ENCODE peak calls at places on chromosomes 13 and 19, in five cellular contexts. I, U, O, H and C are unnamed samples.

GRCh38 chr19:14433454-14434156 is 499 bp downstream of the PKN1 start:
- DNase-seq in I (peak), U (no peak), O (peak), H (no peak), C (no peak)

GRCh38 chr13:90445179-90445578 is 902.3 kb upstream of the MIR17HG start:
- DNase-seq in I (peak), U (no peak), O (no peak), H (no peak), C (peak)

GRCh38 chr19:9971341-9971897 is 35.1 kb upstream of the OLFM2 start:
- DNase-seq in I (no peak), U (no peak), O (no peak), H (no peak), C (no peak)

GRCh38 chr13:66926200-66926850 is 303.8 kb downstream of the PCDH9 start:
- DNase-seq in I (no peak), U (no peak), O (no peak), H (no peak), C (no peak)

GRCh38 chr13:51549050-51549449 is 35.2 kb upstream of the WDFY2 start:
- DNase-seq in I (peak), U (no peak), O (no peak), H (no peak), C (no peak)

GRCh38 chr19:56350416-56351045 is 35.9 kb upstream of the ZSCAN5A start:
- DNase-seq in I (peak), U (no peak), O (no peak), H (peak), C (peak)

GRCh38 chr13:81171065-81171647 is 830.2 kb upstream of the SPRY2 start:
- DNase-seq in I (no peak), U (no peak), O (peak), H (no peak), C (peak)

GRCh38 chr13:101773062-101773461 is 320.6 kb downstream of the ITGBL1 start:
- DNase-seq in I (peak), U (no peak), O (no peak), H (no peak), C (no peak)

GRCh38 chr19:49913720-49914119 is 15.3 kb upstream of the ATF5 start:
- DNase-seq in I (no peak), U (no peak), O (no peak), H (no peak), C (no peak)

GRCh38 chr13:24203726-24204295 is 43.3 kb downstream of the SPATA13 start:
- DNase-seq in I (no peak), U (no peak), O (no peak), H (no peak), C (no peak)

GRCh38 chr13:78762825-78763224 is 103.9 kb upstream of the OBI1 start:
- DNase-seq in I (no peak), U (no peak), O (no peak), H (no peak), C (no peak)

GRCh38 chr13:28984825-28985224 is 164.7 kb downstream of the MTUS2 start:
- DNase-seq in I (no peak), U (no peak), O (no peak), H (no peak), C (no peak)

GRCh38 chr13:73715910-73716257 is 418.3 kb downstream of the KLF12 start:
- DNase-seq in I (no peak), U (no peak), O (no peak), H (no peak), C (no peak)

GRCh38 chr13:108632649-108633167 is 3.3 kb downstream of the MYO16 start:
- DNase-seq in I (no peak), U (no peak), O (no peak), H (no peak), C (no peak)

GRCh38 chr13:51499841-51500240 is 47.0 kb upstream of the INTS6 start:
- DNase-seq in I (no peak), U (no peak), O (no peak), H (no peak), C (no peak)

GRCh38 chr13:110323172-110323851 is 16.2 kb downstream of the COL4A2 start:
- DNase-seq in I (peak), U (no peak), O (no peak), H (no peak), C (peak)

GRCh38 chr19:7415163-7415856 is 66.6 kb downstream of the ARHGEF18 start:
- DNase-seq in I (peak), U (no peak), O (no peak), H (no peak), C (no peak)

GRCh38 chr13:62333466-62333865 is 917.8 kb upstream of the PCDH20 start:
- DNase-seq in I (no peak), U (no peak), O (no peak), H (no peak), C (no peak)

GRCh38 chr13:32829676-32830091 is 186.5 kb upstream of the KL start:
- DNase-seq in I (peak), U (no peak), O (no peak), H (no peak), C (peak)

GRCh38 chr13:49421391-49421790 is 22.5 kb downstream of the CAB39L start:
- DNase-seq in I (no peak), U (no peak), O (no peak), H (no peak), C (no peak)

GRCh38 chr13:97269603-97270002 is 47.5 kb downstream of the MBNL2 start:
- DNase-seq in I (no peak), U (no peak), O (no peak), H (no peak), C (no peak)